ENCODE peak calls at places on chromosomes 12 and 14, in six cellular contexts. T is lower lobe of right lung, E is DMS53, Y is T follicular helper cell, P is nucleus accumbens, X is T-helper 1 cell. B is an unnamed sample.

GRCh38 chr12:92341333-92341691 is 195.7 kb upstream of the BTG1 start:
- DNase-seq in T (no peak), E (no peak), Y (no peak), P (no peak), X (no peak), B (no peak)

GRCh38 chr12:104643921-104644669 is 187.3 kb downstream of the CHST11 start:
- DNase-seq in T (peak; percentile 61), E (peak; percentile 80), Y (no peak), P (no peak), X (no peak), B (no peak)

GRCh38 chr14:103283916-103284315 is 50.1 kb upstream of the EIF5 start:
- DNase-seq in T (no peak), E (no peak), Y (no peak), P (no peak), X (no peak), B (no peak)

GRCh38 chr12:121064116-121064515 is 25.1 kb upstream of the OASL start:
- DNase-seq in T (no peak), E (no peak), Y (no peak), P (no peak), X (no peak), B (no peak)

GRCh38 chr14:74927225-74927624 is 4.2 kb upstream of the RPS6KL1 start:
- DNase-seq in T (no peak), E (no peak), Y (no peak), P (no peak), X (no peak), B (no peak)

GRCh38 chr12:124739953-124740561 is 123.6 kb downstream of the SCARB1 start:
- DNase-seq in T (no peak), E (no peak), Y (no peak), P (no peak), X (no peak), B (no peak)

GRCh38 chr12:112524676-112525425 is 106.1 kb downstream of the PTPN11 start:
- DNase-seq in T (no peak), E (peak; percentile 41), Y (no peak), P (no peak), X (no peak), B (no peak)

GRCh38 chr12:91565246-91565645 is 382.6 kb upstream of the DCN start:
- DNase-seq in T (no peak), E (no peak), Y (no peak), P (peak; percentile 5), X (no peak), B (peak; percentile 11)

GRCh38 chr12:54045868-54046529 is 7.6 kb upstream of the HOXC4 start:
- DNase-seq in T (no peak), E (no peak), Y (no peak), P (no peak), X (no peak), B (no peak)

GRCh38 chr12:15720299-15720698 is 68.9 kb downstream of the EPS8 start:
- DNase-seq in T (no peak), E (peak; percentile 41), Y (no peak), P (no peak), X (no peak), B (no peak)

GRCh38 chr12:62581288-62582064 is 114.8 kb downstream of the MON2 start:
- DNase-seq in T (no peak), E (peak; percentile 74), Y (no peak), P (no peak), X (no peak), B (no peak)

GRCh38 chr14:60163741-60164140 is 1.5 kb downstream of the DHRS7 start:
- DNase-seq in T (no peak), E (no peak), Y (no peak), P (no peak), X (no peak), B (no peak)

GRCh38 chr14:104444159-104445030 is 135.2 kb upstream of the C14orf180 start:
- DNase-seq in T (no peak), E (no peak), Y (no peak), P (no peak), X (no peak), B (no peak)

GRCh38 chr12:9706081-9706685 is 26.7 kb downstream of the CLECL1 start:
- DNase-seq in T (no peak), E (peak; percentile 62), Y (no peak), P (no peak), X (no peak), B (no peak)

GRCh38 chr12:52834727-52835001 is 553 bp upstream of the KRT79 start:
- DNase-seq in T (no peak), E (no peak), Y (no peak), P (no peak), X (no peak), B (no peak)

GRCh38 chr12:69324797-69325466 is 23.2 kb upstream of the LYZ start:
- DNase-seq in T (no peak), E (peak; percentile 11), Y (no peak), P (no peak), X (no peak), B (no peak)

B was measured in activated CD4-positive, alpha-beta T cell treated with anti-CD3 and anti-CD28 coated beads for 4 hours.